ENCODE peak calls at places on chromosome 16, in nine cellular contexts. B is A549, X is uterus, G is esophagus muscularis mucosa, Y is breast epithelium, L is lower leg skin, I is spleen, C is GM12891, M is right lobe of liver. E is an unnamed sample.

GRCh38 chr16:81964808-81965207 is 46.5 kb downstream of the SDR42E1 start:
- DNase-seq in I (no peak), L (no peak), M (no peak), B (no peak), X (no peak), Y (no peak), C (no peak), G (no peak), E (no peak)

GRCh38 chr16:19304670-19305240 is 19.2 kb downstream of the CLEC19A start:
- DNase-seq in I (no peak), X (no peak), G (no peak), L (no peak), M (no peak), C (no peak), Y (no peak), B (peak; percentile 57), E (no peak)

GRCh38 chr16:54526916-54527315 is 240.3 kb upstream of the IRX3 start:
- DNase-seq in M (no peak), Y (no peak), B (no peak), L (no peak), X (no peak), I (no peak), C (no peak), G (no peak), E (no peak)

GRCh38 chr16:48053346-48053745 is 102.4 kb downstream of the ABCC12 start:
- DNase-seq in I (no peak), G (no peak), X (no peak), M (no peak), C (no peak), B (no peak), L (peak; percentile 62), Y (no peak), E (no peak)

GRCh38 chr16:29710227-29711219 is 31.5 kb downstream of the QPRT start:
- DNase-seq in B (peak; percentile 66), I (peak; percentile 47), G (no peak), C (no peak), M (no peak), X (peak; percentile 37), L (no peak), Y (no peak), E (no peak)

GRCh38 chr16:56357291-56357764 is 68.0 kb downstream of the AMFR start:
- DNase-seq in I (peak; percentile 79), Y (no peak), B (no peak), X (no peak), L (peak; percentile 82), G (no peak), M (no peak), C (peak; percentile 12), E (no peak)

GRCh38 chr16:74682556-74682955 is 15.9 kb upstream of the RFWD3 start:
- DNase-seq in C (no peak), Y (no peak), B (no peak), X (no peak), G (no peak), M (no peak), I (no peak), L (no peak), E (no peak)

GRCh38 chr16:46947900-46948547 is 25.4 kb downstream of the DNAJA2 start:
- DNase-seq in I (peak; percentile 64), B (peak; percentile 55), X (no peak), C (no peak), G (no peak), M (no peak), Y (no peak), L (peak; percentile 32), E (peak; percentile 56)

GRCh38 chr16:49632111-49632797 is 223.7 kb downstream of the ZNF423 start:
- DNase-seq in G (no peak), B (no peak), I (no peak), Y (no peak), L (no peak), M (no peak), C (no peak), X (no peak), E (no peak)

GRCh38 chr16:67202956-67203493 is 4.1 kb downstream of the ELMO3 start:
- DNase-seq in M (no peak), C (no peak), G (no peak), Y (no peak), L (no peak), X (no peak), B (no peak), I (no peak), E (no peak)

GRCh38 chr16:27827765-27828164 is 235.7 kb downstream of the GSG1L start:
- DNase-seq in G (no peak), M (no peak), B (no peak), C (no peak), I (peak; percentile 2), X (no peak), Y (no peak), L (peak; percentile 20), E (no peak)

GRCh38 chr16:12228607-12229499 is 252.3 kb downstream of the SNX29 start:
- DNase-seq in M (peak; percentile 56), L (peak; percentile 89), Y (peak; percentile 55), B (peak; percentile 70), G (no peak), C (peak; percentile 33), I (no peak), X (peak; percentile 28), E (peak; percentile 33)

GRCh38 chr16:52191533-52192134 is 355.3 kb downstream of the TOX3 start:
- DNase-seq in M (peak; percentile 62), G (peak; percentile 91), I (peak; percentile 74), X (peak; percentile 40), B (peak; percentile 70), L (no peak), C (peak; percentile 12), Y (peak; percentile 63), E (peak; percentile 76)

GRCh38 chr16:71383054-71383773 is 24.7 kb downstream of the CALB2 start:
- DNase-seq in X (no peak), I (no peak), M (no peak), G (no peak), C (no peak), Y (no peak), B (no peak), L (no peak), E (peak; percentile 35)

GRCh38 chr16:86772231-86772510 is 193.8 kb downstream of the FOXL1 start:
- DNase-seq in C (no peak), M (no peak), Y (no peak), X (no peak), L (no peak), B (no peak), I (no peak), G (no peak), E (no peak)

GRCh38 chr16:56317998-56318912 is 107.1 kb downstream of the AMFR start:
- DNase-seq in B (peak; percentile 66), G (peak; percentile 95), Y (peak; percentile 78), X (peak; percentile 78), C (peak; percentile 95), I (peak; percentile 93), M (peak; percentile 74), L (peak; percentile 96), E (peak; percentile 67)

GRCh38 chr16:57801856-57802634 is at the start of gene KIFC3:
- DNase-seq in G (no peak), L (peak; percentile 96), B (peak; percentile 80), I (peak; percentile 93), Y (no peak), X (peak; percentile 88), C (peak; percentile 52), M (peak; percentile 91), E (peak; percentile 26)
- TF ChIP-seq POLR2A in G (no peak), L (no peak), B (no peak), I (no peak), Y (no peak), X (peak; percentile 22), C (no peak), M (peak; percentile 74), E (no peak)

DNA sequence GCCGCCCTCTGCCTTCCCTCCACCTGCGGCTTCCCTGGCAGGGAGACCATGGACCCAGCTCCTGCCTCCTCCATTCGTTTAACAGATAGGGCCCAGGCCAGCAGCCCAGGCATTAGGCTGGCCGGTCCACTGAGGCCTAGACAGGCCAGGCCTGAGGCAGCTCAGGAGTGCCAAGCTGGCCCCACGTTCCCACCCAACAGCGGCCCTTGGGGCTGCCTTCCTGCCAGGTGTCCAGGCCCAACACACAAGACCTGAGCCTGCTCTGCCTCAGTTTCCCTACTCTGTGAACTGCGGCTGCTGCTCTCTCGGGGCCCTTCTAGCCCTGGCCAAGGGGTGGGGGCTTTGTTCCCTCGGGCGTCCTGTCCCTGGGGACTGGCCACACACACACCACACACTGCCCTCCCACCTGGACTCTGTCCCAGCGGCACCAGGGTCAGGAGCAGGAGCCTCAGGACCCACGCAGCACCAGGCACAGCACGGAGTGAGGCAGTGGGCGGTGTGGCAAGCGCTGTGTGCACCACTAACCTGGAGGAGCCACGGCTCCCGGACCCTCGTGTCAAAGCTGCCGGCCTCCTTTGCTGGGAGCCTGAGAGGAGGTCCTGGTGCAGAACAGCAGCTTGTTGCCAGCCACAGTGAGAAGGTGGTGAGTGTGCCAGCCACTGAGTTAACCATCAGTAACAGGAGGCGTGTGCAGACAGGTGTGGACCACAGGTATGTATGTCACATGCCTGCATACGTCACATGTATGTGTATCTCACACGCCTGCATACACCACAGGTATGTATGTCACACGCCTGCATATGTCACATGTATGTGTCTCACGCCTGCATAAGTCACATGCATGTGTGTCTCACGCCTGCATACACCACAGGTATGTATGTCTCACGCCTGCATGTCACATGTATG is 14.6 kb upstream of the CDH15 start:
- DNase-seq in G (no peak), X (no peak), C (no peak), Y (no peak), B (no peak), M (no peak), I (no peak), L (no peak), E (no peak)
- TF ChIP-seq POLR2A in G (no peak), X (no peak), C (no peak), Y (no peak), B (no peak), M (no peak), I (no peak), L (no peak), E (no peak)

DNA sequence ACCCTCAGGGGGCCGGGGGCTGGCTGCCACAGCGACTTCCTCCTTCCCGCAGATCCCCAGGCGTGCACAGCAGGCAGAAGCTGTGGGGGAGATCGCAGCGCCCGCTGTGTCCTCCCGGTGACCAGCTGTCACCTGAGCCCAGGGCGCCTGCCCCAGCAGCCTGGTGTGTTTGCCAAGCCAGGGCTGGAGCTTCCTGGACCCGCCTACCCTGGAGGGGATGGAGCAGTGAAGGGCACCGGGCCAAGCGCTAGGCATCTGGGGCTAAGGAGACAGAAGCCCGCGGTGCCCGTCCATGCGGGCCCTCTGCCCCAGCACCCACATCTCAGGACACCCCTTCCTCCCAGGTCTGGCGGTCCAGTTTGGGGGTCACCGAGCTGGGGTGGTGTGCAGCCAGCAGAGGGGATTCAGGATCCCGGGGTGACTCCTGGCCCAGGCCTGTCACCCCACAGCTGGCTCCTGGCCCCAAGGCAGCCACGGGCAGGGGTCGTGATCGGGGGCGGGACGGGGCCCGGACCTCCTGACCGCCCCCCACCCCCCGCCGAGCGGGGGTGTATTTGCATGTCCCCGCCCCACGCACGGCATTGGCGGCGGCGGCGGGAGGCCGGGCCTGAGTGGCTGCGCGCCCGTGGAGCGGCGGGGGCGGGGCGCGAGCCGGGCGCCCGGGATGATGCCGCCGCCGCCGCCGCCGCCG is at the start of gene RAB26:
- DNase-seq in I (peak; percentile 88), M (peak; percentile 96), B (peak; percentile 84), X (peak; percentile 75), G (no peak), L (peak; percentile 95), Y (peak; percentile 94), C (peak; percentile 57), E (peak; percentile 42)
- TF ChIP-seq POLR2A in I (no peak), M (peak; percentile 69), B (peak; percentile 33), X (no peak), G (no peak), L (no peak), Y (no peak), C (no peak), E (no peak)

GRCh38 chr16:80611930-80612327 is 71.1 kb downstream of the DYNLRB2 start:
- DNase-seq in I (peak; percentile 42), G (no peak), X (no peak), C (no peak), Y (no peak), B (no peak), M (no peak), L (peak; percentile 39), E (no peak)
- TF ChIP-seq POLR2A in I (no peak), G (no peak), X (no peak), C (no peak), Y (no peak), B (no peak), M (no peak), L (no peak), E (no peak)